ENCODE peak calls at places on chromosomes 16 and 17, in eight cellular contexts. One of them, this sample, is unnamed.

GRCh38 chr16:11075163-11075562 is 130.8 kb downstream of the CLEC16A start:
- DNase-seq in SK-N-SH: no peak
- DNase-seq in WTC11: no peak
- DNase-seq in A549: no peak
- DNase-seq in HCT116: no peak
- DNase-seq in GM12878: no peak
- DNase-seq in H1: no peak
- DNase-seq in NB4: no peak
- DNase-seq in this sample: no peak

GRCh38 chr17:76953926-76954325 is 85.7 kb downstream of the MGAT5B start:
- DNase-seq in SK-N-SH: no peak
- DNase-seq in WTC11: no peak
- DNase-seq in A549: no peak
- DNase-seq in HCT116: no peak
- DNase-seq in GM12878: no peak
- DNase-seq in H1: no peak
- DNase-seq in NB4: no peak
- DNase-seq in this sample: no peak

GRCh38 chr17:51455931-51456330 is 195.6 kb downstream of the UTP18 start:
- DNase-seq in SK-N-SH: no peak
- DNase-seq in WTC11: no peak
- DNase-seq in A549: no peak
- DNase-seq in HCT116: no peak
- DNase-seq in GM12878: no peak
- DNase-seq in H1: no peak
- DNase-seq in NB4: no peak
- DNase-seq in this sample: no peak

GRCh38 chr16:74025-74424 is 1.6 kb upstream of the RHBDF1 start:
- DNase-seq in SK-N-SH: no peak
- DNase-seq in WTC11: no peak
- DNase-seq in A549: no peak
- DNase-seq in HCT116: no peak
- DNase-seq in GM12878: no peak
- DNase-seq in H1: no peak
- DNase-seq in NB4: no peak
- DNase-seq in this sample: no peak

GRCh38 chr17:50063516-50064252 is 7.8 kb downstream of the ITGA3 start:
- DNase-seq in SK-N-SH: no peak
- DNase-seq in WTC11: no peak
- DNase-seq in A549: peak
- DNase-seq in HCT116: no peak
- DNase-seq in GM12878: no peak
- DNase-seq in H1: no peak
- DNase-seq in NB4: no peak
- DNase-seq in this sample: no peak

GRCh38 chr17:47733047-47733413 is at the start of gene TBX21:
- DNase-seq in SK-N-SH: peak
- DNase-seq in WTC11: peak
- DNase-seq in A549: peak
- DNase-seq in HCT116: peak
- DNase-seq in GM12878: no peak
- DNase-seq in H1: no peak
- DNase-seq in NB4: peak
- DNase-seq in this sample: peak

GRCh38 chr16:568401-569258 is 1.1 kb upstream of the PIGQ start:
- DNase-seq in SK-N-SH: no peak
- DNase-seq in WTC11: no peak
- DNase-seq in A549: no peak
- DNase-seq in HCT116: no peak
- DNase-seq in GM12878: no peak
- DNase-seq in H1: no peak
- DNase-seq in NB4: no peak
- DNase-seq in this sample: no peak

GRCh38 chr16:17635183-17635582 is 164.4 kb upstream of the XYLT1 start:
- DNase-seq in SK-N-SH: no peak
- DNase-seq in WTC11: no peak
- DNase-seq in A549: no peak
- DNase-seq in HCT116: no peak
- DNase-seq in GM12878: no peak
- DNase-seq in H1: no peak
- DNase-seq in NB4: no peak
- DNase-seq in this sample: no peak

GRCh38 chr16:52408197-52408845 is 138.6 kb downstream of the TOX3 start:
- DNase-seq in SK-N-SH: no peak
- DNase-seq in WTC11: no peak
- DNase-seq in A549: no peak
- DNase-seq in HCT116: no peak
- DNase-seq in GM12878: no peak
- DNase-seq in H1: no peak
- DNase-seq in NB4: no peak
- DNase-seq in this sample: peak

GRCh38 chr16:89922477-89922883 is 662 bp upstream of the TUBB3 start:
- DNase-seq in SK-N-SH: peak
- DNase-seq in WTC11: peak
- DNase-seq in A549: peak
- DNase-seq in HCT116: peak
- DNase-seq in GM12878: no peak
- DNase-seq in H1: no peak
- DNase-seq in NB4: peak
- DNase-seq in this sample: peak

GRCh38 chr17:79360196-79360595 is 250.7 kb downstream of the RBFOX3 start:
- DNase-seq in SK-N-SH: no peak
- DNase-seq in WTC11: no peak
- DNase-seq in A549: no peak
- DNase-seq in HCT116: peak
- DNase-seq in GM12878: no peak
- DNase-seq in H1: no peak
- DNase-seq in NB4: no peak
- DNase-seq in this sample: no peak

GRCh38 chr17:62652251-62653001 is 25.0 kb downstream of the MRC2 start:
- DNase-seq in SK-N-SH: peak
- DNase-seq in WTC11: peak
- DNase-seq in A549: no peak
- DNase-seq in HCT116: no peak
- DNase-seq in GM12878: no peak
- DNase-seq in H1: no peak
- DNase-seq in NB4: peak
- DNase-seq in this sample: no peak

GRCh38 chr17:76575570-76575969 is 10.1 kb downstream of the ST6GALNAC2 start:
- DNase-seq in SK-N-SH: no peak
- DNase-seq in WTC11: no peak
- DNase-seq in A549: no peak
- DNase-seq in HCT116: no peak
- DNase-seq in GM12878: no peak
- DNase-seq in H1: no peak
- DNase-seq in NB4: no peak
- DNase-seq in this sample: no peak

GRCh38 chr16:80433617-80434016 is 107.2 kb upstream of the DYNLRB2 start:
- DNase-seq in SK-N-SH: no peak
- DNase-seq in WTC11: no peak
- DNase-seq in A549: no peak
- DNase-seq in HCT116: no peak
- DNase-seq in GM12878: no peak
- DNase-seq in H1: no peak
- DNase-seq in NB4: peak
- DNase-seq in this sample: no peak

GRCh38 chr16:1487395-1488053 is 1.2 kb downstream of the PTX4 start:
- DNase-seq in SK-N-SH: no peak
- DNase-seq in WTC11: no peak
- DNase-seq in A549: no peak
- DNase-seq in HCT116: no peak
- DNase-seq in GM12878: no peak
- DNase-seq in H1: no peak
- DNase-seq in NB4: peak
- DNase-seq in this sample: no peak

GRCh38 chr17:71631483-71631882 is 489.3 kb upstream of the SOX9 start:
- DNase-seq in SK-N-SH: no peak
- DNase-seq in WTC11: no peak
- DNase-seq in A549: peak
- DNase-seq in HCT116: peak
- DNase-seq in GM12878: no peak
- DNase-seq in H1: no peak
- DNase-seq in NB4: no peak
- DNase-seq in this sample: no peak

GRCh38 chr17:69235338-69236058 is 6.9 kb upstream of the ABCA10 start:
- DNase-seq in SK-N-SH: peak
- DNase-seq in WTC11: peak
- DNase-seq in A549: peak
- DNase-seq in HCT116: peak
- DNase-seq in GM12878: peak
- DNase-seq in H1: peak
- DNase-seq in NB4: peak
- DNase-seq in this sample: peak
- TF ChIP-seq MAX in SK-N-SH: no peak
- TF ChIP-seq MAX in WTC11: no peak
- TF ChIP-seq MAX in A549: no peak
- TF ChIP-seq MAX in HCT116: no peak
- TF ChIP-seq MAX in GM12878: no peak
- TF ChIP-seq MAX in H1: no peak
- TF ChIP-seq MAX in NB4: no peak
- TF ChIP-seq MAX in this sample: no peak

GRCh38 chr16:84226026-84226425 is 13.8 kb downstream of the KCNG4 start:
- DNase-seq in SK-N-SH: no peak
- DNase-seq in WTC11: no peak
- DNase-seq in A549: no peak
- DNase-seq in HCT116: no peak
- DNase-seq in GM12878: no peak
- DNase-seq in H1: no peak
- DNase-seq in NB4: no peak
- DNase-seq in this sample: no peak

GRCh38 chr16:84229421-84229820 is 10.4 kb downstream of the KCNG4 start:
- DNase-seq in SK-N-SH: no peak
- DNase-seq in WTC11: no peak
- DNase-seq in A549: no peak
- DNase-seq in HCT116: no peak
- DNase-seq in GM12878: no peak
- DNase-seq in H1: no peak
- DNase-seq in NB4: no peak
- DNase-seq in this sample: no peak

GRCh38 chr16:84227548-84227947 is 12.3 kb downstream of the KCNG4 start:
- DNase-seq in SK-N-SH: no peak
- DNase-seq in WTC11: no peak
- DNase-seq in A549: no peak
- DNase-seq in HCT116: no peak
- DNase-seq in GM12878: no peak
- DNase-seq in H1: no peak
- DNase-seq in NB4: no peak
- DNase-seq in this sample: no peak

GRCh38 chr16:84225571-84225970 is 14.2 kb downstream of the KCNG4 start:
- DNase-seq in SK-N-SH: no peak
- DNase-seq in WTC11: no peak
- DNase-seq in A549: no peak
- DNase-seq in HCT116: no peak
- DNase-seq in GM12878: no peak
- DNase-seq in H1: no peak
- DNase-seq in NB4: no peak
- DNase-seq in this sample: no peak

DNA sequence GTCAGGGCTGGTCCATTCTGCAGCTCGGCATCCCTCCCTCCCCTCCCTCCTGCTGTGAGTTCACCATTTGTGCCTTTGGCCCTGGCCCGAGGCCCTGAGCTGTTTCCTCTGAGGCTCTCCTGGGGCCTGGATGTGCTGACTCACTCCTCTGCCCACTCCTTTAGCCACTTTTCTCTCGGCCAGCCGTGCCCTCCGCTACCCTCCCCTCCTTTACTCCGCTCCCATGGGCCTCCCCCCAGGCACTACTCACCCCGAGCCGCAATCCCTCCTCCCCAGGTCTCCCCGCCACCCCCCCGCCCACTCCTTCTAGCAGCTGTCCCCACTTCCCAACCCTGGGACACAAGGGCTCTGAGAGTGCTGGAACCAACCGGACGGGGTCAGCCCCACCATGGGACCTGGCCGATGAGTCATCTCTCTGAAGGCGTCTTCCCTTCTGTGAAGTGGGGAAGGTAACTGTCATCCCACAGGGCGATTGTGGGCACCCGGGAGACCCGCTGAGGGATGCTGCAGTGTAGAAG is 11.4 kb downstream of the KCNG4 start:
- DNase-seq in SK-N-SH: peak
- DNase-seq in WTC11: peak
- DNase-seq in A549: peak
- DNase-seq in HCT116: peak
- DNase-seq in GM12878: no peak
- DNase-seq in H1: peak
- DNase-seq in NB4: peak
- DNase-seq in this sample: peak
- TF ChIP-seq MAX in SK-N-SH: no peak
- TF ChIP-seq MAX in WTC11: no peak
- TF ChIP-seq MAX in A549: peak
- TF ChIP-seq MAX in HCT116: no peak
- TF ChIP-seq MAX in GM12878: no peak
- TF ChIP-seq MAX in H1: no peak
- TF ChIP-seq MAX in NB4: no peak
- TF ChIP-seq MAX in this sample: no peak

DNA sequence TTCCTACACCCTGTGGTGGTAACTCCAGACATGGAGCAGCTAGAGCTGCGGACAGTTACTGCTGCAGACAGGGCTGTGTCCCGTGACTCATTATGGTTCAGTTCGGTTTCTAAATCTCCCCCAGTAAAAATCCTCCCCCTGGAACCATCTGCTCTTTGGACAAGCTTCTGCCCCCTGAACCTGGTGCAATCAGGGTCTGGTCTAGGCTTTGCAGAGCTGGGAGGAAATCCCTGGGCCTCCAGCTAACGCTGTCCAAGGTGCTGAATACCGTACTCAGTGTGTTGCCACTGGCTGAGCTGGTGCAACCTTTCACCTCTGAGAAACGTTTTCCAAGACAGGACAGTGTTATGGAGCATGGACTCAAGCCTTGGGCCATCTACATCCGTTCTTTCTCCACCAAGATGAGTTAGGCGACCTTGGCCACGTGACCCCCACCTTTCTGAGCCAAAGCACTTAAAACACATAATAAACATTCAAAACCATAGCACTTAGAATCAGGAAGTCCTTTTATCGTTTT is 142.0 kb downstream of the CPPED1 start:
- DNase-seq in SK-N-SH: no peak
- DNase-seq in WTC11: peak
- DNase-seq in A549: peak
- DNase-seq in HCT116: peak
- DNase-seq in GM12878: no peak
- DNase-seq in H1: peak
- DNase-seq in NB4: peak
- DNase-seq in this sample: peak
- TF ChIP-seq MAX in SK-N-SH: no peak
- TF ChIP-seq MAX in WTC11: peak
- TF ChIP-seq MAX in A549: no peak
- TF ChIP-seq MAX in HCT116: no peak
- TF ChIP-seq MAX in GM12878: no peak
- TF ChIP-seq MAX in H1: no peak
- TF ChIP-seq MAX in NB4: no peak
- TF ChIP-seq MAX in this sample: no peak

DNA sequence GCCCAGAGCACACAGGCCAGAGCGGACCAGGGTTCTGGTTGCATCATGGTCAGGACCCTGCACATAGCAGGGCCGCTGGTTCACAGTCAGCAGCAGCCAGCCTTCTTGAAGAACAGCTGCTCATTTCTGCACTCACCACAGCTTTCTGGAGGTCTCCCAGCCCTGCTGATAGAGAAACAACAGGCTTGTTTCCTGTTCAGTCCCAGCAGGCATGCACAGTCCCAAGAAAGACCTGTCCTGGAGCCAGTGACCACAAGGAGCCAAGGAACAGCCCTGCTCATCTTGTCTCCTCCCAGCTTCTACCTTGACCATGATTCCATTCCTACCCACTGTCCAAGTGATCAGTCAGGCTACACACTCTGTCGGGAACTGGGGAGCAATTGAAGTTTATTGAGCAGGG is 155.7 kb upstream of the FOXF1 start:
- DNase-seq in SK-N-SH: no peak
- DNase-seq in WTC11: no peak
- DNase-seq in A549: no peak
- DNase-seq in HCT116: no peak
- DNase-seq in GM12878: no peak
- DNase-seq in H1: no peak
- DNase-seq in NB4: no peak
- DNase-seq in this sample: no peak
- TF ChIP-seq MAX in SK-N-SH: no peak
- TF ChIP-seq MAX in WTC11: no peak
- TF ChIP-seq MAX in A549: no peak
- TF ChIP-seq MAX in HCT116: no peak
- TF ChIP-seq MAX in GM12878: no peak
- TF ChIP-seq MAX in H1: no peak
- TF ChIP-seq MAX in NB4: no peak
- TF ChIP-seq MAX in this sample: no peak

This sample was measured in HepG2.